ENCODE peak calls at places on chromosomes 2 and 18, in six cellular contexts. X is spleen, R is right lobe of liver, Y is body of pancreas, P is MM.1S, Q is cardiac muscle cell. T is an unnamed sample.
A peak's percentile ranks its signal among the peaks of the same experiment; 100 is the strongest.

GRCh38 chr18:48851563-48851962 is 99.2 kb downstream of the SMAD7 start:
- DNase-seq in X (no peak), R (no peak), Y (no peak), P (no peak), Q (no peak), T (peak; percentile 78)

GRCh38 chr18:70387018-70387417 is 98.2 kb downstream of the SOCS6 start:
- DNase-seq in X (no peak), R (no peak), Y (no peak), P (no peak), Q (no peak), T (no peak)

GRCh38 chr2:120389036-120389391 is 43.1 kb downstream of the INHBB start:
- DNase-seq in X (no peak), R (peak; percentile 36), Y (peak; percentile 6), P (no peak), Q (no peak), T (peak; percentile 52)

GRCh38 chr2:54103454-54104314 is 11.7 kb upstream of the ACYP2 start:
- DNase-seq in X (peak; percentile 87), R (no peak), Y (no peak), P (peak; percentile 85), Q (peak; percentile 43), T (no peak)

GRCh38 chr2:177204417-177204816 is 8.2 kb upstream of the HNRNPA3 start:
- DNase-seq in X (no peak), R (no peak), Y (no peak), P (no peak), Q (no peak), T (no peak)

GRCh38 chr2:31381601-31382000 is 32.9 kb downstream of the XDH start:
- DNase-seq in X (no peak), R (no peak), Y (no peak), P (no peak), Q (no peak), T (no peak)

GRCh38 chr2:23541453-23542334 is 156.7 kb downstream of the KLHL29 start:
- DNase-seq in X (no peak), R (no peak), Y (no peak), P (no peak), Q (no peak), T (no peak)

GRCh38 chr2:133886735-133887675 is 318.7 kb upstream of the NCKAP5 start:
- DNase-seq in X (peak; percentile 82), R (peak; percentile 73), Y (peak; percentile 73), P (peak; percentile 78), Q (peak; percentile 88), T (peak; percentile 79)

GRCh38 chr2:29009711-29010677 is 28.9 kb downstream of the TOGARAM2 start:
- DNase-seq in X (peak; percentile 82), R (peak; percentile 43), Y (no peak), P (no peak), Q (no peak), T (no peak)

GRCh38 chr2:129459200-129459876 is 520.1 kb upstream of the RAB6C start:
- DNase-seq in X (no peak), R (no peak), Y (no peak), P (no peak), Q (no peak), T (no peak)
- TF ChIP-seq CTCF in X (no peak), R (no peak), Y (no peak), P (no peak), Q (no peak), T (no peak)

DNA sequence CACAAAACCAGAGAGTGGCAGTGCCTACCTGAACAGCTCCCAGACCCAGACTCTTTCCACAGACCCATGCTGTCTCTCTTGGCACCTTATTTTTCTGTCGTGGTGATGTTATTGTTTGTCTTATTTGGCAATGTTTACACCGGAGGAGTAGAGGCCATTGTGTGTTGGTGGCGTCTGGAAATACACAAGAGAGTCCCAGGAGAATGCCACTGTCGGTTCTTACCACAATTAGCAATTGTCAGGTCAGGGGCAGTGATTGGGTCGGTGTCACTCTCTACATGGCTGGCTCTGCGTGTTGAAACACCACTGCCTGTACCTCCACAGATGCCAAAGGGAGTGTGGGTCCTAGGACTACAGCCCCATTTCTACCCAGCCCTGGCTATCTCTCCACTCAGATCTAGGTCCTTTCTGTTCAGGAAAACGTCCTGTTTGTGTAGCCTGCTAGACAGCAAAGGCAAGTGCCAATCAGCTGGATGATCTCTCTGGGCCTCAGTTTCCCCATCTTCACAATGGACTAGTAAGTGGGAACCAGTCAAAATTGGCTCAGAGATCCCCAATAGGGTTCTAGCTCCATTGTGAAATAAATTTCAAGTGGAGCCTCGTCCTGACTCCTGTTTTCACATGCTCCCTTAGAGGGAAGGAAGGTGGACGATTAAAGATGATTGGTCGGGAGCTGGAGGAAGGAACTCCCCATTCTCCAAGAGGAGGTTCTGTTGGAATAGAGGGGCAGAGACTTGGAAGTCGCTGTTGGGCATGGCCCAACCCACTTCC is 17.0 kb downstream of the EPAS1 start:
- DNase-seq in X (no peak), R (no peak), Y (no peak), P (no peak), Q (no peak), T (no peak)
- H3K27ac ChIP-seq in X (peak overlapping the region; percentile 78), R (peak overlapping the region; percentile 80), Y (peak overlapping the region; percentile 91), P (no peak overlapping the region), Q (no peak overlapping the region), T (peak overlapping the region; percentile 76)

GRCh38 chr18:25351773-25352628 is at the start of gene ZNF521:
- DNase-seq in X (peak; percentile 88), R (peak; percentile 70), Y (peak; percentile 65), P (peak; percentile 89), Q (peak; percentile 94), T (peak; percentile 88)
- TF ChIP-seq CTCF in X (no peak), R (no peak), Y (no peak), P (no peak), Q (peak; percentile 36), T (peak; percentile 21)

GRCh38 chr2:157890960-157891629 is 15.0 kb upstream of the ACVR1 start:
- DNase-seq in X (no peak), R (no peak), Y (no peak), P (no peak), Q (no peak), T (no peak)

GRCh38 chr2:157891630-157892016 is 15.5 kb upstream of the ACVR1 start:
- DNase-seq in X (no peak), R (no peak), Y (no peak), P (no peak), Q (no peak), T (no peak)

GRCh38 chr2:157893611-157894010 is 17.5 kb upstream of the ACVR1 start:
- DNase-seq in X (no peak), R (no peak), Y (no peak), P (peak; percentile 62), Q (no peak), T (no peak)

GRCh38 chr2:157887946-157888345 is 11.8 kb upstream of the ACVR1 start:
- DNase-seq in X (no peak), R (no peak), Y (no peak), P (no peak), Q (no peak), T (no peak)
- H3K27ac ChIP-seq in X (no peak overlapping the region), R (no peak overlapping the region), Y (no peak overlapping the region), P (no peak overlapping the region), Q (no peak overlapping the region), T (no peak overlapping the region)

GRCh38 chr2:78427170-78427569 is 598.3 kb upstream of the REG3G start:
- DNase-seq in X (no peak), R (no peak), Y (no peak), P (no peak), Q (no peak), T (no peak)

DNA sequence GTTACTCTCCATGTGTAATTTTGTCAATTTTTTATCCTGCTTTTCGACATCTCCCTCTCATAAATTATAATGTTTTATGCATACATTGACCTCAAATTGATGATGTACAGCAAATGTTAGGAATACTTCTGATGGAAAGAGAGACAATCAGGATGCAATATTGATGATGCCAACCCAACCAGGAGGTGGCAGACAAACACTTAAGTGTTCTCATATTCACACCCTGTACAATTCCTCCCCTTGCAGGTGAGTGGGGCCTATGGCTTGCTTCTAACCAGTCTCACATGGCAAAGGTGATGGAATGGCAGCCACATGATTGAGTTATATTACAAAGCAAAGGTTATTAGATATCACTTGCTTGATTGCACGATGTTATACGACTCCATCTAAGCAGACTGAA is 594.3 kb upstream of the REG3G start:
- DNase-seq in X (no peak), R (no peak), Y (no peak), P (no peak), Q (no peak), T (no peak)
- TF ChIP-seq CTCF in X (no peak), R (no peak), Y (no peak), P (no peak), Q (no peak), T (no peak)

GRCh38 chr2:127671557-127672302 is 3.6 kb downstream of the LIMS2 start:
- DNase-seq in X (no peak), R (no peak), Y (no peak), P (no peak), Q (no peak), T (peak; percentile 82)

GRCh38 chr2:127674241-127675209 is 805 bp downstream of the LIMS2 start:
- DNase-seq in X (peak; percentile 80), R (no peak), Y (no peak), P (no peak), Q (peak; percentile 64), T (no peak)

GRCh38 chr2:127670957-127671290 is 4.4 kb downstream of the LIMS2 start:
- DNase-seq in X (no peak), R (no peak), Y (no peak), P (no peak), Q (no peak), T (no peak)

GRCh38 chr2:127673304-127674069 is 1.8 kb downstream of the LIMS2 start:
- DNase-seq in X (no peak), R (no peak), Y (no peak), P (no peak), Q (peak; percentile 55), T (no peak)

GRCh38 chr2:127672341-127673303 is 2.7 kb downstream of the LIMS2 start:
- DNase-seq in X (peak; percentile 85), R (no peak), Y (no peak), P (no peak), Q (no peak), T (no peak)
- H3K27ac ChIP-seq in X (peak overlapping the region; percentile 88), R (peak overlapping the region; percentile 70), Y (no peak overlapping the region), P (no peak overlapping the region), Q (no peak overlapping the region), T (peak overlapping the region; percentile 86)

DNA sequence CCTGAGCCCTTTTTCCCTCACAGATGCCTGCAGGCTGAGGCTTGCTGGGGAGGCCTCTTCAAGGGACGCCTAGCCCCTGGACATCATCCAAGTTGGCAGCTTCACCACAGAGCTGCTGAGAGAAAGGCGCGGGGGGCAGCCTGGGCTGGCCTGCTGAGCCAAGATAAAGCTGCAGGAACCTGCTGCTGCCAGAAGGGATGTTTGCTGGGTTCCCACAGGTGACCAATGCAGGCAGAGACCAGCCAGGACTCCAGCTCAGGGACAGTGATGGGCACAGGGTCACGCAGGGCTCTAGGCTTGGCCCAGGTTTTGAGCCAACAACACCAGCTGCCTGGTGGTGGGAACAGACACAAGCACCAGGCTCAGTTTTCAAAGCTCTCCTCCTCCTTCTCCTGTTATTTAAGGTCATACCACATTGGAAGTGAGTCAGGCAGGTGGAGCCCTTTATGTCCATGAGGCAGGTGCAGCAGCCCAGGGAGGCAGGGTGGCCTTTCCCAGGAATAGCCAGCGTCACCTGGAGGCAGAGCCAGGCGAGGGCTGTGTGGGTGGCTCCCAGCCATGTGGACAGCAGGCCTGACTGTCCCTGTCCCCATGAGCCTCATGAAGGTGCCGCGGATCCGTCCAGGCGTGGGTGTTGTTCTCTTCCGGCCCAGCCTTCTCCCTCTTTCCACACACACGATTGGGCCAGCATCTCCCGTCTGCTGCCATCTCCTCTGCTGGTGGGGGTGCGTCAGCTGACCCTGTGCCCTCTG is 515.5 kb upstream of the MYT1L start:
- DNase-seq in X (peak; percentile 70), R (no peak), Y (peak; percentile 80), P (no peak), Q (peak; percentile 39), T (peak; percentile 62)
- TF ChIP-seq CTCF in X (no peak), R (no peak), Y (peak; percentile 38), P (no peak), Q (no peak), T (no peak)

GRCh38 chr2:6312377-6312776 is 553.3 kb downstream of the CMPK2 start:
- DNase-seq in X (no peak), R (no peak), Y (no peak), P (no peak), Q (no peak), T (no peak)
- H3K27ac ChIP-seq in X (no peak overlapping the region), R (no peak overlapping the region), Y (no peak overlapping the region), P (no peak overlapping the region), Q (no peak overlapping the region), T (no peak overlapping the region)